ENCODE peak calls at places on chromosomes 6 and 20, in seven cellular contexts. One of them, this sample, is unnamed.
A peak's percentile ranks its signal among the peaks of the same experiment; 100 is the strongest.

GRCh38 chr6:31122803-31123706 is 2.8 kb upstream of the CDSN start:
- DNase-seq in mesothelial cell of epicardium: peak; percentile 67
- DNase-seq in RCC 7860: peak; percentile 94
- DNase-seq in Right ventricle myocardium superior: peak; percentile 63
- DNase-seq in activated naive CD4-positive, alpha-beta T cell treated with anti-CD3 and anti-CD28 coated beads, Interleukin-2, amount 50 U/mL, for 72 hours: no peak
- DNase-seq in RWPE1: peak; percentile 82
- DNase-seq in ecto neural progenitor cell: no peak
- DNase-seq in this sample: no peak

GRCh38 chr20:58701431-58702160 is 9.0 kb downstream of the NPEPL1 start:
- DNase-seq in ecto neural progenitor cell: no peak
- DNase-seq in activated naive CD4-positive, alpha-beta T cell treated with anti-CD3 and anti-CD28 coated beads, Interleukin-2, amount 50 U/mL, for 72 hours: no peak
- DNase-seq in Right ventricle myocardium superior: peak; percentile 30
- DNase-seq in mesothelial cell of epicardium: no peak
- DNase-seq in RCC 7860: no peak
- DNase-seq in RWPE1: no peak
- DNase-seq in this sample: no peak

GRCh38 chr6:70124882-70125535 is 177.9 kb downstream of the COL9A1 start:
- DNase-seq in activated naive CD4-positive, alpha-beta T cell treated with anti-CD3 and anti-CD28 coated beads, Interleukin-2, amount 50 U/mL, for 72 hours: no peak
- DNase-seq in RCC 7860: peak; percentile 31
- DNase-seq in mesothelial cell of epicardium: no peak
- DNase-seq in RWPE1: peak; percentile 37
- DNase-seq in ecto neural progenitor cell: no peak
- DNase-seq in Right ventricle myocardium superior: no peak
- DNase-seq in this sample: peak; percentile 62

GRCh38 chr6:85402071-85402470 is 47.8 kb upstream of the NT5E start:
- DNase-seq in mesothelial cell of epicardium: no peak
- DNase-seq in ecto neural progenitor cell: no peak
- DNase-seq in RCC 7860: no peak
- DNase-seq in Right ventricle myocardium superior: no peak
- DNase-seq in activated naive CD4-positive, alpha-beta T cell treated with anti-CD3 and anti-CD28 coated beads, Interleukin-2, amount 50 U/mL, for 72 hours: no peak
- DNase-seq in RWPE1: no peak
- DNase-seq in this sample: no peak

GRCh38 chr6:84763397-84764331 is 734 bp downstream of the TBX18 start:
- DNase-seq in Right ventricle myocardium superior: peak; percentile 77
- DNase-seq in ecto neural progenitor cell: peak; percentile 63
- DNase-seq in mesothelial cell of epicardium: peak; percentile 26
- DNase-seq in RCC 7860: no peak
- DNase-seq in activated naive CD4-positive, alpha-beta T cell treated with anti-CD3 and anti-CD28 coated beads, Interleukin-2, amount 50 U/mL, for 72 hours: peak; percentile 11
- DNase-seq in RWPE1: peak; percentile 85
- DNase-seq in this sample: peak; percentile 89

GRCh38 chr6:52657870-52658269 is 13.0 kb upstream of the TMEM14A start:
- DNase-seq in activated naive CD4-positive, alpha-beta T cell treated with anti-CD3 and anti-CD28 coated beads, Interleukin-2, amount 50 U/mL, for 72 hours: no peak
- DNase-seq in RWPE1: no peak
- DNase-seq in RCC 7860: no peak
- DNase-seq in mesothelial cell of epicardium: no peak
- DNase-seq in Right ventricle myocardium superior: no peak
- DNase-seq in ecto neural progenitor cell: no peak
- DNase-seq in this sample: no peak

GRCh38 chr20:13494019-13494418 is 144.7 kb downstream of the TASP1 start:
- DNase-seq in activated naive CD4-positive, alpha-beta T cell treated with anti-CD3 and anti-CD28 coated beads, Interleukin-2, amount 50 U/mL, for 72 hours: no peak
- DNase-seq in ecto neural progenitor cell: no peak
- DNase-seq in RCC 7860: no peak
- DNase-seq in Right ventricle myocardium superior: no peak
- DNase-seq in mesothelial cell of epicardium: no peak
- DNase-seq in RWPE1: no peak
- DNase-seq in this sample: no peak

GRCh38 chr6:4941782-4942672 is 61.8 kb downstream of the RPP40 start:
- DNase-seq in RCC 7860: peak; percentile 95
- DNase-seq in ecto neural progenitor cell: no peak
- DNase-seq in Right ventricle myocardium superior: no peak
- DNase-seq in activated naive CD4-positive, alpha-beta T cell treated with anti-CD3 and anti-CD28 coated beads, Interleukin-2, amount 50 U/mL, for 72 hours: peak; percentile 42
- DNase-seq in mesothelial cell of epicardium: no peak
- DNase-seq in RWPE1: peak; percentile 93
- DNase-seq in this sample: peak; percentile 86

GRCh38 chr6:166318649-166319600 is 10.7 kb upstream of the PRR18 start:
- DNase-seq in RWPE1: no peak
- DNase-seq in Right ventricle myocardium superior: peak; percentile 64
- DNase-seq in mesothelial cell of epicardium: no peak
- DNase-seq in RCC 7860: peak; percentile 8
- DNase-seq in ecto neural progenitor cell: no peak
- DNase-seq in activated naive CD4-positive, alpha-beta T cell treated with anti-CD3 and anti-CD28 coated beads, Interleukin-2, amount 50 U/mL, for 72 hours: no peak
- DNase-seq in this sample: no peak

GRCh38 chr6:27565839-27566779 is 93.2 kb upstream of the ZNF184 start:
- DNase-seq in ecto neural progenitor cell: peak; percentile 70
- DNase-seq in mesothelial cell of epicardium: no peak
- DNase-seq in activated naive CD4-positive, alpha-beta T cell treated with anti-CD3 and anti-CD28 coated beads, Interleukin-2, amount 50 U/mL, for 72 hours: no peak
- DNase-seq in RWPE1: no peak
- DNase-seq in Right ventricle myocardium superior: no peak
- DNase-seq in RCC 7860: no peak
- DNase-seq in this sample: no peak

GRCh38 chr6:170449231-170449630 is 103.9 kb downstream of the PSMB1 start:
- DNase-seq in ecto neural progenitor cell: no peak
- DNase-seq in RWPE1: no peak
- DNase-seq in mesothelial cell of epicardium: no peak
- DNase-seq in activated naive CD4-positive, alpha-beta T cell treated with anti-CD3 and anti-CD28 coated beads, Interleukin-2, amount 50 U/mL, for 72 hours: no peak
- DNase-seq in RCC 7860: no peak
- DNase-seq in Right ventricle myocardium superior: no peak
- DNase-seq in this sample: no peak

GRCh38 chr6:30396833-30397479 is 52.0 kb downstream of the RPP21 start:
- DNase-seq in RWPE1: peak; percentile 73
- DNase-seq in Right ventricle myocardium superior: peak; percentile 89
- DNase-seq in mesothelial cell of epicardium: peak; percentile 71
- DNase-seq in RCC 7860: peak; percentile 36
- DNase-seq in ecto neural progenitor cell: peak; percentile 93
- DNase-seq in activated naive CD4-positive, alpha-beta T cell treated with anti-CD3 and anti-CD28 coated beads, Interleukin-2, amount 50 U/mL, for 72 hours: peak; percentile 95
- DNase-seq in this sample: peak; percentile 66

GRCh38 chr6:140264451-140264850 is 890.0 kb upstream of the CITED2 start:
- DNase-seq in mesothelial cell of epicardium: no peak
- DNase-seq in RCC 7860: no peak
- DNase-seq in activated naive CD4-positive, alpha-beta T cell treated with anti-CD3 and anti-CD28 coated beads, Interleukin-2, amount 50 U/mL, for 72 hours: no peak
- DNase-seq in ecto neural progenitor cell: no peak
- DNase-seq in RWPE1: no peak
- DNase-seq in Right ventricle myocardium superior: no peak
- DNase-seq in this sample: no peak

GRCh38 chr6:842141-842540 is 149.2 kb upstream of the EXOC2 start:
- DNase-seq in RWPE1: no peak
- DNase-seq in Right ventricle myocardium superior: no peak
- DNase-seq in activated naive CD4-positive, alpha-beta T cell treated with anti-CD3 and anti-CD28 coated beads, Interleukin-2, amount 50 U/mL, for 72 hours: no peak
- DNase-seq in ecto neural progenitor cell: no peak
- DNase-seq in mesothelial cell of epicardium: no peak
- DNase-seq in RCC 7860: no peak
- DNase-seq in this sample: no peak

GRCh38 chr20:10059006-10059405 is 24.2 kb downstream of the ANKEF1 start:
- DNase-seq in RCC 7860: no peak
- DNase-seq in Right ventricle myocardium superior: no peak
- DNase-seq in mesothelial cell of epicardium: no peak
- DNase-seq in activated naive CD4-positive, alpha-beta T cell treated with anti-CD3 and anti-CD28 coated beads, Interleukin-2, amount 50 U/mL, for 72 hours: no peak
- DNase-seq in ecto neural progenitor cell: no peak
- DNase-seq in RWPE1: no peak
- DNase-seq in this sample: no peak

GRCh38 chr6:34560366-34561226 is 4.5 kb upstream of the SPDEF start:
- DNase-seq in mesothelial cell of epicardium: no peak
- DNase-seq in activated naive CD4-positive, alpha-beta T cell treated with anti-CD3 and anti-CD28 coated beads, Interleukin-2, amount 50 U/mL, for 72 hours: no peak
- DNase-seq in RCC 7860: peak; percentile 38
- DNase-seq in RWPE1: no peak
- DNase-seq in ecto neural progenitor cell: no peak
- DNase-seq in Right ventricle myocardium superior: peak; percentile 58
- DNase-seq in this sample: peak; percentile 12

GRCh38 chr6:105991561-105992314 is 94.4 kb upstream of the PRDM1 start:
- DNase-seq in RWPE1: peak; percentile 36
- DNase-seq in activated naive CD4-positive, alpha-beta T cell treated with anti-CD3 and anti-CD28 coated beads, Interleukin-2, amount 50 U/mL, for 72 hours: peak; percentile 32
- DNase-seq in Right ventricle myocardium superior: peak; percentile 43
- DNase-seq in mesothelial cell of epicardium: no peak
- DNase-seq in RCC 7860: no peak
- DNase-seq in ecto neural progenitor cell: peak; percentile 64
- DNase-seq in this sample: no peak

GRCh38 chr6:52596371-52597028 is 19.6 kb upstream of the TRAM2 start:
- DNase-seq in RCC 7860: no peak
- DNase-seq in Right ventricle myocardium superior: no peak
- DNase-seq in ecto neural progenitor cell: no peak
- DNase-seq in mesothelial cell of epicardium: no peak
- DNase-seq in activated naive CD4-positive, alpha-beta T cell treated with anti-CD3 and anti-CD28 coated beads, Interleukin-2, amount 50 U/mL, for 72 hours: no peak
- DNase-seq in RWPE1: no peak
- DNase-seq in this sample: no peak

GRCh38 chr6:147528511-147529145 is 20.1 kb downstream of the SAMD5 start:
- DNase-seq in RCC 7860: no peak
- DNase-seq in mesothelial cell of epicardium: no peak
- DNase-seq in Right ventricle myocardium superior: no peak
- DNase-seq in RWPE1: no peak
- DNase-seq in ecto neural progenitor cell: no peak
- DNase-seq in activated naive CD4-positive, alpha-beta T cell treated with anti-CD3 and anti-CD28 coated beads, Interleukin-2, amount 50 U/mL, for 72 hours: no peak
- DNase-seq in this sample: no peak

GRCh38 chr6:1013656-1014430 is 298.1 kb upstream of the FOXQ1 start:
- DNase-seq in mesothelial cell of epicardium: no peak
- DNase-seq in RWPE1: no peak
- DNase-seq in activated naive CD4-positive, alpha-beta T cell treated with anti-CD3 and anti-CD28 coated beads, Interleukin-2, amount 50 U/mL, for 72 hours: no peak
- DNase-seq in ecto neural progenitor cell: no peak
- DNase-seq in Right ventricle myocardium superior: no peak
- DNase-seq in RCC 7860: no peak
- DNase-seq in this sample: no peak

GRCh38 chr6:18533793-18534192 is 146.6 kb downstream of the RNF144B start:
- DNase-seq in ecto neural progenitor cell: no peak
- DNase-seq in RCC 7860: no peak
- DNase-seq in Right ventricle myocardium superior: no peak
- DNase-seq in RWPE1: no peak
- DNase-seq in mesothelial cell of epicardium: no peak
- DNase-seq in activated naive CD4-positive, alpha-beta T cell treated with anti-CD3 and anti-CD28 coated beads, Interleukin-2, amount 50 U/mL, for 72 hours: no peak
- DNase-seq in this sample: no peak

GRCh38 chr6:154386848-154387717 is 30.5 kb upstream of the IPCEF1 start:
- DNase-seq in ecto neural progenitor cell: no peak
- DNase-seq in RCC 7860: peak; percentile 77
- DNase-seq in mesothelial cell of epicardium: no peak
- DNase-seq in Right ventricle myocardium superior: no peak
- DNase-seq in activated naive CD4-positive, alpha-beta T cell treated with anti-CD3 and anti-CD28 coated beads, Interleukin-2, amount 50 U/mL, for 72 hours: no peak
- DNase-seq in RWPE1: peak; percentile 65
- DNase-seq in this sample: peak; percentile 81

GRCh38 chr20:4369798-4370124 is 351.9 kb upstream of the PRND start:
- DNase-seq in RCC 7860: no peak
- DNase-seq in activated naive CD4-positive, alpha-beta T cell treated with anti-CD3 and anti-CD28 coated beads, Interleukin-2, amount 50 U/mL, for 72 hours: peak; percentile 50
- DNase-seq in Right ventricle myocardium superior: no peak
- DNase-seq in ecto neural progenitor cell: no peak
- DNase-seq in RWPE1: no peak
- DNase-seq in mesothelial cell of epicardium: no peak
- DNase-seq in this sample: no peak